ENCODE peak calls at places on chromosomes 4 and X, in five cellular contexts. One of them, this sample, is unnamed.
A peak's percentile ranks its signal among the peaks of the same experiment; 100 is the strongest.

GRCh38 chr4:126427781-126428360 is 1113.1 kb downstream of the FAT4 start:
- DNase-seq in K562: no peak
- DNase-seq in HepG2: no peak
- DNase-seq in H1: no peak
- DNase-seq in GM12878: no peak
- DNase-seq in this sample: no peak

GRCh38 chrX:46770817-46771163 is 11.9 kb upstream of the SLC9A7 start:
- DNase-seq in K562: no peak
- DNase-seq in HepG2: no peak
- DNase-seq in H1: no peak
- DNase-seq in GM12878: no peak
- DNase-seq in this sample: no peak

GRCh38 chr4:146521543-146522097 is at the start of gene SLC10A7:
- DNase-seq in K562: peak; percentile 70
- DNase-seq in HepG2: peak; percentile 58
- DNase-seq in H1: peak; percentile 78
- DNase-seq in GM12878: peak; percentile 33
- DNase-seq in this sample: peak; percentile 46

GRCh38 chr4:77820836-77821561 is 1.8 kb upstream of the CNOT6L start:
- DNase-seq in K562: no peak
- DNase-seq in HepG2: no peak
- DNase-seq in H1: no peak
- DNase-seq in GM12878: no peak
- DNase-seq in this sample: no peak

GRCh38 chr4:8737601-8738279 is 133.9 kb downstream of the HMX1 start:
- DNase-seq in K562: no peak
- DNase-seq in HepG2: no peak
- DNase-seq in H1: no peak
- DNase-seq in GM12878: no peak
- DNase-seq in this sample: no peak

GRCh38 chr4:7424553-7425111 is 10.1 kb downstream of the PSAPL1 start:
- DNase-seq in K562: no peak
- DNase-seq in HepG2: no peak
- DNase-seq in H1: peak; percentile 43
- DNase-seq in GM12878: no peak
- DNase-seq in this sample: no peak

GRCh38 chrX:10467793-10468192 is 152.6 kb downstream of the MID1 start:
- DNase-seq in K562: no peak
- DNase-seq in HepG2: no peak
- DNase-seq in H1: no peak
- DNase-seq in GM12878: no peak
- DNase-seq in this sample: no peak

GRCh38 chr4:113052379-113052951 is 3.0 kb downstream of the ANK2 start:
- DNase-seq in K562: no peak
- DNase-seq in HepG2: no peak
- DNase-seq in H1: no peak
- DNase-seq in GM12878: peak; percentile 47
- DNase-seq in this sample: no peak

GRCh38 chrX:110853610-110854009 is 58.0 kb upstream of the CHRDL1 start:
- DNase-seq in K562: no peak
- DNase-seq in HepG2: no peak
- DNase-seq in H1: no peak
- DNase-seq in GM12878: no peak
- DNase-seq in this sample: no peak

GRCh38 chr4:3226944-3227343 is 22.0 kb upstream of the MSANTD1 start:
- DNase-seq in K562: no peak
- DNase-seq in HepG2: no peak
- DNase-seq in H1: no peak
- DNase-seq in GM12878: no peak
- DNase-seq in this sample: no peak

GRCh38 chr4:101345271-101345595 is 2.1 kb downstream of the PPP3CA start:
- DNase-seq in K562: no peak
- DNase-seq in HepG2: no peak
- DNase-seq in H1: no peak
- DNase-seq in GM12878: no peak
- DNase-seq in this sample: no peak

GRCh38 chrX:54045563-54046228 is 1.4 kb upstream of the PHF8 start:
- DNase-seq in K562: no peak
- DNase-seq in HepG2: peak; percentile 87
- DNase-seq in H1: no peak
- DNase-seq in GM12878: no peak
- DNase-seq in this sample: no peak

GRCh38 chr4:11739992-11740391 is 311.3 kb upstream of the HS3ST1 start:
- DNase-seq in K562: no peak
- DNase-seq in HepG2: no peak
- DNase-seq in H1: no peak
- DNase-seq in GM12878: no peak
- DNase-seq in this sample: no peak

GRCh38 chr4:52103314-52103713 is 52.2 kb downstream of the SPATA18 start:
- DNase-seq in K562: no peak
- DNase-seq in HepG2: no peak
- DNase-seq in H1: no peak
- DNase-seq in GM12878: no peak
- DNase-seq in this sample: no peak

GRCh38 chrX:18617351-18617750 is 54.6 kb downstream of the RS1 start:
- DNase-seq in K562: no peak
- DNase-seq in HepG2: peak; percentile 82
- DNase-seq in H1: no peak
- DNase-seq in GM12878: no peak
- DNase-seq in this sample: peak; percentile 16

GRCh38 chr4:10066704-10067651 is 45.7 kb upstream of the SLC2A9 start:
- DNase-seq in K562: no peak
- DNase-seq in HepG2: no peak
- DNase-seq in H1: peak; percentile 38
- DNase-seq in GM12878: no peak
- DNase-seq in this sample: no peak

GRCh38 chr4:140856692-140857091 is 100.5 kb upstream of the TBC1D9 start:
- DNase-seq in K562: no peak
- DNase-seq in HepG2: no peak
- DNase-seq in H1: no peak
- DNase-seq in GM12878: no peak
- DNase-seq in this sample: peak; percentile 86

GRCh38 chrX:17597836-17598434 is 139.4 kb upstream of the SCML1 start:
- DNase-seq in K562: no peak
- DNase-seq in HepG2: no peak
- DNase-seq in H1: no peak
- DNase-seq in GM12878: no peak
- DNase-seq in this sample: no peak

GRCh38 chr4:153341575-153342090 is 2.9 kb upstream of the MND1 start:
- DNase-seq in K562: no peak
- DNase-seq in HepG2: peak; percentile 7
- DNase-seq in H1: no peak
- DNase-seq in GM12878: no peak
- DNase-seq in this sample: peak; percentile 35

GRCh38 chr4:32117696-32118095 is 1397.5 kb downstream of the PCDH7 start:
- DNase-seq in K562: no peak
- DNase-seq in HepG2: no peak
- DNase-seq in H1: no peak
- DNase-seq in GM12878: no peak
- DNase-seq in this sample: no peak

GRCh38 chrX:129747533-129747932 is 8.8 kb downstream of the XPNPEP2 start:
- DNase-seq in K562: no peak
- DNase-seq in HepG2: no peak
- DNase-seq in H1: no peak
- DNase-seq in GM12878: no peak
- DNase-seq in this sample: no peak

GRCh38 chr4:2416564-2417195 is 1.8 kb downstream of the ZFYVE28 start:
- DNase-seq in K562: peak; percentile 54
- DNase-seq in HepG2: no peak
- DNase-seq in H1: peak; percentile 80
- DNase-seq in GM12878: no peak
- DNase-seq in this sample: no peak

GRCh38 chr4:48858130-48858529 is 27.2 kb downstream of the OCIAD1 start:
- DNase-seq in K562: no peak
- DNase-seq in HepG2: no peak
- DNase-seq in H1: no peak
- DNase-seq in GM12878: no peak
- DNase-seq in this sample: no peak

GRCh38 chr4:32219306-32220075 is 1499.3 kb downstream of the PCDH7 start:
- DNase-seq in K562: no peak
- DNase-seq in HepG2: no peak
- DNase-seq in H1: no peak
- DNase-seq in GM12878: no peak
- DNase-seq in this sample: no peak

GRCh38 chrX:47637546-47638195 is 7.9 kb upstream of the CFP start:
- DNase-seq in K562: peak; percentile 33
- DNase-seq in HepG2: no peak
- DNase-seq in H1: no peak
- DNase-seq in GM12878: no peak
- DNase-seq in this sample: no peak

GRCh38 chrX:129566081-129566480 is 26.0 kb downstream of the OCRL start:
- DNase-seq in K562: no peak
- DNase-seq in HepG2: no peak
- DNase-seq in H1: no peak
- DNase-seq in GM12878: no peak
- DNase-seq in this sample: no peak

GRCh38 chr4:20203508-20203907 is 48.2 kb upstream of the SLIT2 start:
- DNase-seq in K562: no peak
- DNase-seq in HepG2: no peak
- DNase-seq in H1: no peak
- DNase-seq in GM12878: no peak
- DNase-seq in this sample: no peak

DNA sequence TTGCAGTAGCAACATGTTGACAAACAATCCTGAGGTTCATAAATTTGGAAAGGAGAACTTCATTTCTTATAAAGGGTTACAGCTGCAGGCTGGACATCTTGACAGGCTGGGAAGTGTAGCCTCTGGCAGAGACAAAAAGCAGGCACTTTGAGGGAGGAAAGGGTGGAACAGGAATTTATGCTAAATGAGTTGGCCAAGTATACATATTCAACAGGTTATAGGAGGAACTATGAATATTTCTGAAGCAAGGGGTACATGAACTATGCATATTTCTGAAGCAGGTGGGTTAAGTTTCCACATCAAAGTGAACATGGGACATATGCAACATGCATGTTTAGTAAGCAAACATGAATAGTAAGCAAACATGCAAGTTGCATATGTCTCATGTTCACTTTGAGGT is 1.6 kb upstream of the ANTXR2 start:
- DNase-seq in K562: no peak
- DNase-seq in HepG2: no peak
- DNase-seq in H1: no peak
- DNase-seq in GM12878: no peak
- DNase-seq in this sample: no peak
- TF ChIP-seq SP1 in K562: no peak
- TF ChIP-seq SP1 in HepG2: no peak
- TF ChIP-seq SP1 in H1: no peak
- TF ChIP-seq SP1 in GM12878: no peak
- TF ChIP-seq SP1 in this sample: no peak

GRCh38 chr4:157043131-157043530 is 32.8 kb upstream of the GLRB start:
- DNase-seq in K562: no peak
- DNase-seq in HepG2: peak; percentile 2
- DNase-seq in H1: peak; percentile 47
- DNase-seq in GM12878: no peak
- DNase-seq in this sample: no peak

GRCh38 chr4:157052429-157053040 is 23.4 kb upstream of the GLRB start:
- DNase-seq in K562: no peak
- DNase-seq in HepG2: no peak
- DNase-seq in H1: peak; percentile 44
- DNase-seq in GM12878: no peak
- DNase-seq in this sample: no peak

GRCh38 chr4:157045507-157046127 is 30.3 kb upstream of the GLRB start:
- DNase-seq in K562: no peak
- DNase-seq in HepG2: peak; percentile 47
- DNase-seq in H1: no peak
- DNase-seq in GM12878: no peak
- DNase-seq in this sample: peak; percentile 46

GRCh38 chr4:157050561-157050960 is 25.4 kb upstream of the GLRB start:
- DNase-seq in K562: no peak
- DNase-seq in HepG2: no peak
- DNase-seq in H1: no peak
- DNase-seq in GM12878: no peak
- DNase-seq in this sample: no peak

DNA sequence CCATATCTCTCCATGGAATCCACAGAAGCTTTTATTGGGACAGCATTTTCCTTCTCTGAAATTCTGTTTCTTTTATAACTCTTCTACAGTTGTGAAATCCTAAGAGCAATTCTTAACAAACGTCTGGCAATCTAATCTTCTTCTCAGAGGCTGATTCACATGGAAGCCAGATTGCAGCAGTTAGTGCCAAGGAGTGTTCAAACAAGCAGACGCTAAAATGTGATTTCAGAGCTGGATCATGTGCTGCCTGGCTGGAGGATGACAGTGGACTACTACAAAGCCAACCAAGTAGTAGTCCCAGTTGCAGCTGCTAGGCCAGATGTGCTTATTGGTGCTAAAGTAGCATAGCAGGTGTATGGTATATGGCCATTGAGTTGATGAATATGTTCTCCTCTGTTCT is 27.7 kb upstream of the GLRB start:
- DNase-seq in K562: no peak
- DNase-seq in HepG2: no peak
- DNase-seq in H1: no peak
- DNase-seq in GM12878: no peak
- DNase-seq in this sample: no peak
- TF ChIP-seq MAX in K562: no peak
- TF ChIP-seq MAX in HepG2: no peak
- TF ChIP-seq MAX in H1: no peak
- TF ChIP-seq MAX in GM12878: no peak
- TF ChIP-seq MAX in this sample: no peak

DNA sequence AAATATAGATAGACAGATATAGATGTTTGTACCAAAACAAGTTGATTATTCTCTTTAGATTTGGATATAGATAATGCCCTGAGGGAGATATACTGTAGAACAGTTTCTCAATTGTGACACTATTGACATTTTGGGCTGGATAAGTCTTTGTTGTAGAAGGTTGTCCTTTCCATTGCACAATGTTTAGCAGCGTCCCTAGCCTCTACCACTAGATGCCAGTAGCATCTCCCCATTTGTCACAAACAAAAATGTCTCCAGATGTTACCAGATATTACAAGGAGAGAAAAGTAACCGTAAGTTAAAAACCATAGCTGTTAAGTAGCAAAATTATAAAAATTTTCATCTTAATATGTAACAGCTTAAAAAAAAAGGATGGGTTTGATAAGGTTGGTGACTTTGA is 2595.3 kb downstream of the ARAP2 start:
- DNase-seq in K562: no peak
- DNase-seq in HepG2: no peak
- DNase-seq in H1: no peak
- DNase-seq in GM12878: no peak
- DNase-seq in this sample: peak; percentile 21
- TF ChIP-seq RAD21 in K562: peak; percentile 25
- TF ChIP-seq RAD21 in HepG2: no peak
- TF ChIP-seq RAD21 in H1: peak; percentile 77
- TF ChIP-seq RAD21 in GM12878: no peak
- TF ChIP-seq RAD21 in this sample: peak; percentile 72

GRCh38 chr4:54959656-54960055 is 165.7 kb downstream of the KDR start:
- DNase-seq in K562: no peak
- DNase-seq in HepG2: no peak
- DNase-seq in H1: no peak
- DNase-seq in GM12878: no peak
- DNase-seq in this sample: no peak

GRCh38 chr4:54958236-54958635 is 167.2 kb downstream of the KDR start:
- DNase-seq in K562: no peak
- DNase-seq in HepG2: no peak
- DNase-seq in H1: no peak
- DNase-seq in GM12878: no peak
- DNase-seq in this sample: no peak

GRCh38 chr4:54967289-54967688 is 158.1 kb downstream of the KDR start:
- DNase-seq in K562: no peak
- DNase-seq in HepG2: no peak
- DNase-seq in H1: no peak
- DNase-seq in GM12878: no peak
- DNase-seq in this sample: no peak

GRCh38 chr4:54961357-54961975 is 163.9 kb downstream of the KDR start:
- DNase-seq in K562: peak; percentile 26
- DNase-seq in HepG2: no peak
- DNase-seq in H1: no peak
- DNase-seq in GM12878: no peak
- DNase-seq in this sample: peak; percentile 21
- TF ChIP-seq SP1 in K562: no peak
- TF ChIP-seq SP1 in HepG2: no peak
- TF ChIP-seq SP1 in H1: no peak
- TF ChIP-seq SP1 in GM12878: no peak
- TF ChIP-seq SP1 in this sample: no peak